ENCODE peak calls at places on chromosomes 7 and 10, in eight cellular contexts. One of them, this sample, is unnamed.
A peak's percentile ranks its signal among the peaks of the same experiment; 100 is the strongest.

GRCh38 chr7:1706721-1707613 is 36.9 kb downstream of the ELFN1 start:
- DNase-seq in iPS-NIHi11: no peak
- DNase-seq in naive B cell: no peak
- DNase-seq in EH: no peak
- DNase-seq in immature natural killer cell: no peak
- DNase-seq in GM04503: no peak
- DNase-seq in iPS DF 6.9: no peak
- DNase-seq in activated gamma-delta T cell: no peak
- DNase-seq in this sample: no peak

GRCh38 chr10:103367379-103367781 is 396 bp upstream of the TAF5 start:
- DNase-seq in iPS-NIHi11: no peak
- DNase-seq in naive B cell: no peak
- DNase-seq in EH: no peak
- DNase-seq in immature natural killer cell: no peak
- DNase-seq in GM04503: no peak
- DNase-seq in iPS DF 6.9: no peak
- DNase-seq in activated gamma-delta T cell: no peak
- DNase-seq in this sample: no peak

GRCh38 chr7:40221836-40222235 is 87.0 kb downstream of the SUGCT start:
- DNase-seq in iPS-NIHi11: no peak
- DNase-seq in naive B cell: no peak
- DNase-seq in EH: peak; percentile 97
- DNase-seq in immature natural killer cell: no peak
- DNase-seq in GM04503: peak; percentile 87
- DNase-seq in iPS DF 6.9: no peak
- DNase-seq in activated gamma-delta T cell: no peak
- DNase-seq in this sample: peak; percentile 94

GRCh38 chr7:137948845-137949330 is 53.0 kb downstream of the CREB3L2 start:
- DNase-seq in iPS-NIHi11: no peak
- DNase-seq in naive B cell: no peak
- DNase-seq in EH: no peak
- DNase-seq in immature natural killer cell: no peak
- DNase-seq in GM04503: no peak
- DNase-seq in iPS DF 6.9: no peak
- DNase-seq in activated gamma-delta T cell: no peak
- DNase-seq in this sample: no peak

GRCh38 chr7:155749578-155749977 is 62.7 kb downstream of the SHH start:
- DNase-seq in iPS-NIHi11: no peak
- DNase-seq in naive B cell: no peak
- DNase-seq in EH: no peak
- DNase-seq in immature natural killer cell: no peak
- DNase-seq in GM04503: no peak
- DNase-seq in iPS DF 6.9: no peak
- DNase-seq in activated gamma-delta T cell: no peak
- DNase-seq in this sample: no peak

GRCh38 chr10:53833908-53834307 is 967.1 kb downstream of the PCDH15 start:
- DNase-seq in iPS-NIHi11: no peak
- DNase-seq in naive B cell: no peak
- DNase-seq in EH: no peak
- DNase-seq in immature natural killer cell: no peak
- DNase-seq in GM04503: no peak
- DNase-seq in iPS DF 6.9: no peak
- DNase-seq in activated gamma-delta T cell: no peak
- DNase-seq in this sample: no peak

GRCh38 chr10:61100882-61101281 is 156.9 kb upstream of the RHOBTB1 start:
- DNase-seq in iPS-NIHi11: no peak
- DNase-seq in naive B cell: no peak
- DNase-seq in EH: no peak
- DNase-seq in immature natural killer cell: no peak
- DNase-seq in GM04503: no peak
- DNase-seq in iPS DF 6.9: no peak
- DNase-seq in activated gamma-delta T cell: no peak
- DNase-seq in this sample: no peak

GRCh38 chr7:149147072-149147729 is at the start of gene ZNF398:
- DNase-seq in iPS-NIHi11: peak; percentile 95
- DNase-seq in naive B cell: peak; percentile 84
- DNase-seq in EH: peak; percentile 74
- DNase-seq in immature natural killer cell: peak; percentile 85
- DNase-seq in GM04503: no peak
- DNase-seq in iPS DF 6.9: no peak
- DNase-seq in activated gamma-delta T cell: peak; percentile 67
- DNase-seq in this sample: peak; percentile 92

GRCh38 chr10:583433-583832 is 106.0 kb downstream of the DIP2C start:
- DNase-seq in iPS-NIHi11: no peak
- DNase-seq in naive B cell: no peak
- DNase-seq in EH: no peak
- DNase-seq in immature natural killer cell: no peak
- DNase-seq in GM04503: no peak
- DNase-seq in iPS DF 6.9: no peak
- DNase-seq in activated gamma-delta T cell: no peak
- DNase-seq in this sample: no peak

GRCh38 chr10:127920319-127921074 is 13.6 kb downstream of the PTPRE start:
- DNase-seq in iPS-NIHi11: no peak
- DNase-seq in naive B cell: no peak
- DNase-seq in EH: no peak
- DNase-seq in immature natural killer cell: no peak
- DNase-seq in GM04503: no peak
- DNase-seq in iPS DF 6.9: no peak
- DNase-seq in activated gamma-delta T cell: no peak
- DNase-seq in this sample: no peak

GRCh38 chr10:79277579-79277978 is 69.7 kb upstream of the PPIF start:
- DNase-seq in iPS-NIHi11: no peak
- DNase-seq in naive B cell: no peak
- DNase-seq in EH: no peak
- DNase-seq in immature natural killer cell: no peak
- DNase-seq in GM04503: no peak
- DNase-seq in iPS DF 6.9: no peak
- DNase-seq in activated gamma-delta T cell: no peak
- DNase-seq in this sample: no peak

GRCh38 chr10:4058514-4059029 is 273.6 kb upstream of the KLF6 start:
- DNase-seq in iPS-NIHi11: no peak
- DNase-seq in naive B cell: no peak
- DNase-seq in EH: peak; percentile 56
- DNase-seq in immature natural killer cell: no peak
- DNase-seq in GM04503: no peak
- DNase-seq in iPS DF 6.9: no peak
- DNase-seq in activated gamma-delta T cell: no peak
- DNase-seq in this sample: no peak

GRCh38 chr7:123120286-123120685 is 79.5 kb downstream of the SLC13A1 start:
- DNase-seq in iPS-NIHi11: no peak
- DNase-seq in naive B cell: no peak
- DNase-seq in EH: no peak
- DNase-seq in immature natural killer cell: no peak
- DNase-seq in GM04503: peak; percentile 0
- DNase-seq in iPS DF 6.9: no peak
- DNase-seq in activated gamma-delta T cell: no peak
- DNase-seq in this sample: no peak

GRCh38 chr7:114508096-114508495 is 93.5 kb downstream of the FOXP2 start:
- DNase-seq in iPS-NIHi11: no peak
- DNase-seq in naive B cell: no peak
- DNase-seq in EH: no peak
- DNase-seq in immature natural killer cell: no peak
- DNase-seq in GM04503: no peak
- DNase-seq in iPS DF 6.9: no peak
- DNase-seq in activated gamma-delta T cell: no peak
- DNase-seq in this sample: peak; percentile 32

GRCh38 chr7:149882264-149883048 is 8.7 kb downstream of the ATP6V0E2 start:
- DNase-seq in iPS-NIHi11: no peak
- DNase-seq in naive B cell: no peak
- DNase-seq in EH: no peak
- DNase-seq in immature natural killer cell: no peak
- DNase-seq in GM04503: no peak
- DNase-seq in iPS DF 6.9: no peak
- DNase-seq in activated gamma-delta T cell: no peak
- DNase-seq in this sample: no peak

GRCh38 chr10:14014423-14014822 is 316.3 kb downstream of the FRMD4A start:
- DNase-seq in iPS-NIHi11: no peak
- DNase-seq in naive B cell: no peak
- DNase-seq in EH: no peak
- DNase-seq in immature natural killer cell: no peak
- DNase-seq in GM04503: no peak
- DNase-seq in iPS DF 6.9: no peak
- DNase-seq in activated gamma-delta T cell: no peak
- DNase-seq in this sample: no peak